ENCODE peak calls at places on chromosomes 7 and 10, in five cellular contexts. One of them, this sample, is unnamed.

GRCh38 chr10:23171232-23171876 is 20.8 kb upstream of the PTF1A start:
- ATAC-seq in activated T-cell treated with anti-CD3 and anti-CD28 coated beads, Interleukin-2, amount 50 U/mL, for 4 hours: no peak
- ATAC-seq in right cardiac atrium: no peak
- ATAC-seq in Right ventricle myocardium inferior: no peak
- ATAC-seq in mucosa of descending colon: no peak
- ATAC-seq in this sample: peak

GRCh38 chr10:124532106-124532641 is 70.6 kb downstream of the LHPP start:
- ATAC-seq in right cardiac atrium: no peak
- ATAC-seq in mucosa of descending colon: peak
- ATAC-seq in activated T-cell treated with anti-CD3 and anti-CD28 coated beads, Interleukin-2, amount 50 U/mL, for 4 hours: no peak
- ATAC-seq in Right ventricle myocardium inferior: no peak
- ATAC-seq in this sample: no peak

GRCh38 chr10:46542567-46543323 is 13.7 kb downstream of the GPRIN2 start:
- ATAC-seq in mucosa of descending colon: no peak
- ATAC-seq in right cardiac atrium: no peak
- ATAC-seq in Right ventricle myocardium inferior: no peak
- ATAC-seq in activated T-cell treated with anti-CD3 and anti-CD28 coated beads, Interleukin-2, amount 50 U/mL, for 4 hours: no peak
- ATAC-seq in this sample: no peak

GRCh38 chr10:108082596-108082995 is 918.1 kb upstream of the SORCS1 start:
- ATAC-seq in mucosa of descending colon: no peak
- ATAC-seq in right cardiac atrium: no peak
- ATAC-seq in activated T-cell treated with anti-CD3 and anti-CD28 coated beads, Interleukin-2, amount 50 U/mL, for 4 hours: no peak
- ATAC-seq in Right ventricle myocardium inferior: no peak
- ATAC-seq in this sample: no peak

GRCh38 chr7:74569501-74570075 is 87.9 kb upstream of the GTF2I start:
- ATAC-seq in activated T-cell treated with anti-CD3 and anti-CD28 coated beads, Interleukin-2, amount 50 U/mL, for 4 hours: no peak
- ATAC-seq in mucosa of descending colon: no peak
- ATAC-seq in Right ventricle myocardium inferior: no peak
- ATAC-seq in right cardiac atrium: no peak
- ATAC-seq in this sample: no peak

GRCh38 chr10:103829266-103829665 is 26.1 kb downstream of the SH3PXD2A start:
- ATAC-seq in right cardiac atrium: no peak
- ATAC-seq in Right ventricle myocardium inferior: no peak
- ATAC-seq in mucosa of descending colon: no peak
- ATAC-seq in activated T-cell treated with anti-CD3 and anti-CD28 coated beads, Interleukin-2, amount 50 U/mL, for 4 hours: no peak
- ATAC-seq in this sample: no peak

GRCh38 chr7:55043691-55044090 is 24.9 kb downstream of the EGFR start:
- ATAC-seq in mucosa of descending colon: no peak
- ATAC-seq in right cardiac atrium: no peak
- ATAC-seq in activated T-cell treated with anti-CD3 and anti-CD28 coated beads, Interleukin-2, amount 50 U/mL, for 4 hours: no peak
- ATAC-seq in Right ventricle myocardium inferior: no peak
- ATAC-seq in this sample: no peak

GRCh38 chr10:71094712-71095390 is 117.5 kb upstream of the UNC5B start:
- ATAC-seq in activated T-cell treated with anti-CD3 and anti-CD28 coated beads, Interleukin-2, amount 50 U/mL, for 4 hours: peak
- ATAC-seq in right cardiac atrium: no peak
- ATAC-seq in Right ventricle myocardium inferior: no peak
- ATAC-seq in mucosa of descending colon: no peak
- ATAC-seq in this sample: no peak

GRCh38 chr10:71072820-71073205 is 139.6 kb upstream of the UNC5B start:
- ATAC-seq in right cardiac atrium: no peak
- ATAC-seq in Right ventricle myocardium inferior: no peak
- ATAC-seq in activated T-cell treated with anti-CD3 and anti-CD28 coated beads, Interleukin-2, amount 50 U/mL, for 4 hours: no peak
- ATAC-seq in mucosa of descending colon: no peak
- ATAC-seq in this sample: no peak

GRCh38 chr10:97851341-97852001 is 1.8 kb downstream of the GOLGA7B start:
- ATAC-seq in activated T-cell treated with anti-CD3 and anti-CD28 coated beads, Interleukin-2, amount 50 U/mL, for 4 hours: peak
- ATAC-seq in mucosa of descending colon: no peak
- ATAC-seq in right cardiac atrium: no peak
- ATAC-seq in Right ventricle myocardium inferior: no peak
- ATAC-seq in this sample: no peak

GRCh38 chr10:43093423-43094090 is 16.7 kb downstream of the RET start:
- ATAC-seq in right cardiac atrium: no peak
- ATAC-seq in mucosa of descending colon: peak
- ATAC-seq in Right ventricle myocardium inferior: peak
- ATAC-seq in activated T-cell treated with anti-CD3 and anti-CD28 coated beads, Interleukin-2, amount 50 U/mL, for 4 hours: no peak
- ATAC-seq in this sample: peak

This sample was measured in SK-N-SH treated with all-trans-retinoic acid at 6 μM for 48 hours.